ENCODE peak calls at places on chromosomes 1 and 21, in four cellular contexts. M, L, A and N are unnamed samples.

GRCh38 chr1:162612606-162613400 is 19.5 kb upstream of the DDR2 start:
- DNase-seq in M (no peak), L (no peak), A (no peak), N (no peak)

GRCh38 chr21:38832664-38833063 is 26.9 kb downstream of the ETS2 start:
- DNase-seq in M (no peak), L (no peak), A (no peak), N (no peak)

GRCh38 chr1:168636642-168637111 is 60.3 kb downstream of the XCL1 start:
- DNase-seq in M (no peak), L (no peak), A (no peak), N (no peak)

GRCh38 chr1:35449334-35450008 is 107.7 kb downstream of the KIAA0319L start:
- DNase-seq in M (no peak), L (no peak), A (no peak), N (no peak)

GRCh38 chr1:116847688-116848531 is 61.8 kb upstream of the PTGFRN start:
- DNase-seq in M (no peak), L (no peak), A (no peak), N (peak)

GRCh38 chr1:66258404-66259105 is 275.4 kb upstream of the SGIP1 start:
- DNase-seq in M (peak), L (no peak), A (no peak), N (no peak)

GRCh38 chr1:160017592-160017991 is 14.2 kb downstream of the PIGM start:
- DNase-seq in M (no peak), L (no peak), A (no peak), N (no peak)

GRCh38 chr1:207140536-207140935 is 36.5 kb downstream of the C4BPA start:
- DNase-seq in M (no peak), L (no peak), A (no peak), N (no peak)

GRCh38 chr1:19156676-19157075 is 53.4 kb downstream of the UBR4 start:
- DNase-seq in M (no peak), L (no peak), A (no peak), N (no peak)

GRCh38 chr1:164706596-164706995 is 147.6 kb downstream of the PBX1 start:
- DNase-seq in M (no peak), L (no peak), A (no peak), N (no peak)

GRCh38 chr21:42369821-42370220 is 3.5 kb upstream of the TFF1 start:
- DNase-seq in M (no peak), L (no peak), A (no peak), N (no peak)

GRCh38 chr1:26340047-26340481 is 13.9 kb downstream of the CRYBG2 start:
- DNase-seq in M (no peak), L (no peak), A (no peak), N (no peak)

GRCh38 chr21:28311776-28312175 is 680.9 kb downstream of the LTN1 start:
- DNase-seq in M (no peak), L (no peak), A (no peak), N (no peak)